ENCODE peak calls at places on chromosomes 7 and 10, in four cellular contexts. A is transverse colon, T is suprapubic skin, Z is IMR-90. I is an unnamed sample.

GRCh38 chr10:77959384-77959783 is 32.8 kb upstream of the DLG5 start:
- DNase-seq in T (no peak), A (no peak), Z (no peak), I (no peak)

GRCh38 chr7:134088199-134088598 is 38.9 kb upstream of the LRGUK start:
- DNase-seq in Z (no peak), A (no peak), T (no peak), I (no peak)

GRCh38 chr10:75165684-75166622 is 44.6 kb upstream of the VDAC2 start:
- DNase-seq in A (no peak), Z (peak; percentile 9), T (no peak), I (no peak)

GRCh38 chr7:2798669-2799068 is 45.4 kb downstream of the GNA12 start:
- DNase-seq in A (no peak), Z (no peak), T (no peak), I (no peak)

GRCh38 chr7:20784311-20785210 is 2.1 kb downstream of the SP8 start:
- DNase-seq in T (no peak), A (no peak), Z (no peak), I (no peak)

GRCh38 chr7:108603922-108604684 is 34.4 kb downstream of the DNAJB9 start:
- DNase-seq in Z (no peak), T (no peak), A (no peak), I (no peak)

GRCh38 chr7:80795174-80795573 is 123.7 kb downstream of the SEMA3C start:
- DNase-seq in A (no peak), Z (no peak), T (no peak), I (no peak)

GRCh38 chr10:101775273-101776131 is at the start of gene FGF8:
- DNase-seq in T (peak; percentile 73), Z (no peak), A (no peak), I (no peak)

GRCh38 chr7:3168869-3169268 is 125.2 kb upstream of the CARD11 start:
- DNase-seq in T (no peak), Z (no peak), A (no peak), I (no peak)

GRCh38 chr7:144517762-144518161 is 114.3 kb upstream of the NOBOX start:
- DNase-seq in A (no peak), T (no peak), Z (no peak), I (no peak)

GRCh38 chr7:66157060-66157459 is 42.4 kb downstream of the CRCP start:
- DNase-seq in A (no peak), T (no peak), Z (no peak), I (no peak)

GRCh38 chr10:129589546-129589945 is 122.5 kb downstream of the MGMT start:
- DNase-seq in Z (no peak), A (no peak), T (no peak), I (no peak)

GRCh38 chr7:138023618-138024333 is 21.9 kb upstream of the CREB3L2 start:
- DNase-seq in Z (no peak), T (no peak), A (no peak), I (no peak)

GRCh38 chr7:132475669-132476116 is 100.6 kb downstream of the PLXNA4 start:
- DNase-seq in Z (no peak), A (no peak), T (no peak), I (no peak)

GRCh38 chr7:117069379-117069778 is 116.1 kb downstream of the ST7 start:
- DNase-seq in Z (no peak), A (no peak), T (no peak), I (no peak)

GRCh38 chr7:135716677-135717238 is 11.2 kb downstream of the SLC13A4 start:
- DNase-seq in Z (peak; percentile 88), A (no peak), T (no peak), I (no peak)

GRCh38 chr7:157664034-157664433 is 327.2 kb downstream of the DNAJB6 start:
- DNase-seq in A (no peak), Z (no peak), T (no peak), I (no peak)

GRCh38 chr7:23938937-23939552 is 229.0 kb downstream of the STK31 start:
- DNase-seq in T (no peak), A (peak; percentile 38), Z (peak; percentile 11), I (no peak)

GRCh38 chr10:91032614-91033248 is 111.8 kb upstream of the ANKRD1 start:
- DNase-seq in Z (peak; percentile 22), T (no peak), A (peak; percentile 14), I (peak; percentile 64)

GRCh38 chr10:84214612-84215235 is 10.6 kb downstream of the LRIT2 start:
- DNase-seq in T (peak; percentile 55), A (peak; percentile 36), Z (no peak), I (peak; percentile 14)

GRCh38 chr7:111107989-111108388 is 17.1 kb downstream of the LRRN3 start:
- DNase-seq in Z (no peak), T (no peak), A (no peak), I (peak; percentile 69)

GRCh38 chr10:60236869-60237524 is 152.7 kb downstream of the ANK3 start:
- DNase-seq in T (no peak), A (peak; percentile 60), Z (no peak), I (peak; percentile 41)

GRCh38 chr10:61950449-61951143 is 49.1 kb downstream of the ARID5B start:
- DNase-seq in A (no peak), T (no peak), Z (no peak), I (no peak)

GRCh38 chr10:81040947-81041346 is 503.2 kb downstream of the SH2D4B start:
- DNase-seq in Z (no peak), T (no peak), A (no peak), I (no peak)

GRCh38 chr7:33423646-33424020 is 294.3 kb downstream of the BBS9 start:
- DNase-seq in Z (no peak), A (no peak), T (no peak), I (no peak)

GRCh38 chr10:113320980-113321379 is 231.9 kb upstream of the HABP2 start:
- DNase-seq in T (no peak), A (no peak), Z (no peak), I (no peak)

GRCh38 chr7:150973571-150974451 is 4.3 kb downstream of the KCNH2 start:
- DNase-seq in A (peak; percentile 77), T (no peak), Z (no peak), I (no peak)

GRCh38 chr7:150976529-150977381 is 1.4 kb downstream of the KCNH2 start:
- DNase-seq in A (no peak), Z (no peak), T (no peak), I (no peak)

GRCh38 chr7:150975536-150976285 is 2.4 kb downstream of the KCNH2 start:
- DNase-seq in T (no peak), A (no peak), Z (no peak), I (no peak)

GRCh38 chr7:150972746-150973145 is 5.4 kb downstream of the KCNH2 start:
- DNase-seq in Z (no peak), T (no peak), A (no peak), I (no peak)

GRCh38 chr7:150974468-150975391 is 3.4 kb downstream of the KCNH2 start:
- DNase-seq in A (peak; percentile 83), Z (peak; percentile 25), T (no peak), I (no peak)
- TF ChIP-seq POLR2A in A (peak; percentile 35), Z (no peak), T (no peak), I (no peak)

DNA sequence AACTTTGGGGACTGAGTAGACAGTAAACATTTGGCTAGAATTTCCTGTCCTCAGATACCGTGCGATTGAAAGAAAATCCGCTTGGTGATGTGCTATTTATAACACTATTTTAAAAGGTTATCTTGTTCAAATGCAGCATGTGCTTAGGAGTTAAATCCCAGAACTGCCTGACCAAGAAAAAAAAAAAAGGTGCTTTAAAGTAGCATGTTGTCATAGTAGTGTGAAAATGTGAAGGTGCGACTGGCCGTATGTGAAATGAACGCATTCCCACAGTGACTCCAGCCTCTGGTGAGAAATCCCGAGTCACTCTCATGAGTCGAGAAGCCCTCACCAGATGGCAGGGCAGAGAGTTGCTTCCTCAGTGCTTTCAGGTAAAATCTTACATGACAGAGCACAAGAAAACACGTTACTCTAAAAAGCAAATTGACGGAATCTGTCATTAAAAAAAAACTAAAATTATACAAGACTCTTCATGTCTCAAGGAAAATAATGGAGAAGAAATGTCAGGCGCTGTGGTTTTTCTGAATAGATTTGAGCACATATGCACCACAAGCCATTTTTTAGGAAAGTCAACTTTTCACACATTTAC is 18.4 kb upstream of the KLF6 start:
- DNase-seq in T (no peak), Z (peak; percentile 55), A (no peak), I (no peak)
- TF ChIP-seq POLR2A in T (no peak), Z (no peak), A (no peak), I (no peak)

GRCh38 chr7:106276513-106276912 is 8.3 kb downstream of the NAMPT start:
- DNase-seq in A (no peak), Z (no peak), T (no peak), I (no peak)
- TF ChIP-seq POLR2A in A (no peak), Z (peak; percentile 4), T (no peak), I (peak; percentile 15)

DNA sequence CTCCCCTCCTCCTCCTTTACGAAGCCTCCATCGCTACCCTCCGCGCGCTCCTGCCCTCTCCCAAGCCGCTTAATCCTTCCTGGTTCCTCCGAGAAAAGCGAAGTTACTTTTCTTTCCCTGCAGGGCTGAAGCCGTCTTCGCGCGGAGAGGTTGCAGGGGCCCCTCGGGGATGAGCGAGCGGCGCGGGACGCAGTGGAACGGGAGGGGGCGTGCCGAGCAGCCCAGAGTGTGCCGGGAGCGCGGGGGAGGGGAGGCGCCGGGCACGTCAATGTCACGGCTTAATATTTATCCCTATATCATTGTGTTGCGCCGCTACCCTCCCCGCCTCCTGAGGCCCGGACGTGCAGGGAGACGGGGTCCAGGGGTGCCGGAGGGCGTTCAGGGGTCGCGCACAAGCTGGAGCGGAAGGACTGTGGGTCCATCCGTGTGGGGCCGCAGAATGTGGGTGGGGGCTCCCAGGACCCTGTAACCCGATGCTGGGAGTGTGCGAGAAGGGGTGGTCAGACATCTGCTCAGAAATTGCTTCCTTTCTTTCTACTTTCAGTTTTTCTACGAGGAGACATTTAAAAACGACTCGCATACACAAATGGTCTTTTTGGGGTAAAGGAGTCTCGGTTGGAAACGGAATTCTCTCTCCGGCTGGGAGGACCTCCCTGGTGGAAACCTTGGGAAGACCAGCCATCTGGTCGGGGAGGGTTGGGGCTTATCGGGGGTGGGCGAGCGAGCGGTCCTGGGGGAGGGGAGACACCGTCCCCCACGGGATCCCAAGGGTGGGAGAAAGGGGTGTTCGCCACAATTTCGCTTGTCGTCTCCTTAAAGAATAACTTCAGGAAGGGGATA is 2.4 kb downstream of the CDK6 start:
- DNase-seq in T (peak; percentile 87), Z (peak; percentile 78), A (peak; percentile 88), I (peak; percentile 78)
- TF ChIP-seq POLR2A in T (no peak), Z (no peak), A (peak; percentile 55), I (peak; percentile 75)

DNA sequence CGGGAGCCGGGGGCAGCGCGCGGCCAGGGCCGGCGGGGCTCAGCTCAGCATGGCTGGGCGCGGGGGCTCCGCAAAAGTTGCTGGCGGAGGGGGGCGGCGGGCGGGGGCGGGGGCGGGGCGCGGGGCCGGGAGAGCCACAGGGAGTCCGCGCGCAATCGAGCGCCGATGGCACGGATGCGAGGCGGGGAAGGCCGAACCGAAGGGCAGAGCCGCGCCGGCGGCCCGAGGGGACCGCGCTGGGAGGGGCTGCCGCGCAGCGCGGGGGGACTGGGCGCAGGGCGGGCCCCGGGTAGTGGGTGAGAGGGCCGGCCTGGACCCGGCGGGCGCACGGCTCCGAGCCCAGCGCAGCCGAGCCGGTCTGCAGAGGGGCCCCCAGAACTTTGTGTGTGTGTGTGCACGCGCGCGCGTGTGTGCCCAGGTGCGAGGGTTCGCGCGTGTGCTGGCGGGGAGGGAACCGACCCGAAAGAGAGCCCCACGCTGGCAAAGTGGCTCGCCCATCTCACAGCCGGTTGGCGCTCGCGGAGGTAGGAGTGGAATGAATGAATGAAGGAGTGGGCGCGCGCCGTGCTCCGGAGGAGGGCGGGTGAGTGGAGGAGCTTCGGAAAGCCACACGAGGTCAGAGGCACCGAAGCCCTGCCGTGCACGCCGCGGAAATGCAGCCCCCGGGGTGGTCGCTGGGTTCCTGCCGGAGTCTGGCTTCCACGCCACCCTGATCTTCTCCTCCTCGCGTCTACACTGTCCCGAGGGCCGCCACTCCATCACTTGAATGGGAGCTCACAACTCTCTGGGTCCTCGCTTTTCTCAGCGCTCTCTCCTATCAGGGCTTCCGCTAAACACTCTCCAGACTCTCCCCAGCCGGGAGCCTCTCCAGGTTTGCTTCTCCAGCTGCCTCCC is at the start of gene HIPK2:
- DNase-seq in Z (peak; percentile 73), T (peak; percentile 84), A (peak; percentile 83), I (peak; percentile 77)
- TF ChIP-seq POLR2A in Z (no peak), T (no peak), A (no peak), I (no peak)